ENCODE peak calls at places on chromosomes 1 and 21, in eight cellular contexts. One of them, this sample, is unnamed.

GRCh38 chr21:39055167-39055767 is 128.0 kb downstream of the PSMG1 start:
- DNase-seq in activated CD4-positive, alpha-beta T cell treated with anti-CD3 and anti-CD28 coated beads, Interleukin-2, amount 10 ng/mL, durations not matched to agents 24 days and 14 days: no peak
- DNase-seq in cerebellar cortex: no peak
- DNase-seq in T-helper 9 cell: no peak
- DNase-seq in HFFc6: no peak
- DNase-seq in lung microvascular endothelial cell: peak; percentile 36
- DNase-seq in non-pigmented ciliary epithelial cell: no peak
- DNase-seq in GM03348: no peak
- DNase-seq in this sample: no peak

GRCh38 chr1:116667577-116668105 is at the start of gene IGSF3:
- DNase-seq in lung microvascular endothelial cell: peak; percentile 19
- DNase-seq in activated CD4-positive, alpha-beta T cell treated with anti-CD3 and anti-CD28 coated beads, Interleukin-2, amount 10 ng/mL, durations not matched to agents 24 days and 14 days: peak; percentile 84
- DNase-seq in HFFc6: no peak
- DNase-seq in GM03348: peak; percentile 81
- DNase-seq in cerebellar cortex: no peak
- DNase-seq in T-helper 9 cell: peak; percentile 29
- DNase-seq in non-pigmented ciliary epithelial cell: no peak
- DNase-seq in this sample: peak; percentile 41

GRCh38 chr1:53413175-53414001 is 45.8 kb upstream of the DMRTB1 start:
- DNase-seq in GM03348: peak; percentile 77
- DNase-seq in cerebellar cortex: no peak
- DNase-seq in activated CD4-positive, alpha-beta T cell treated with anti-CD3 and anti-CD28 coated beads, Interleukin-2, amount 10 ng/mL, durations not matched to agents 24 days and 14 days: peak; percentile 91
- DNase-seq in T-helper 9 cell: peak; percentile 30
- DNase-seq in non-pigmented ciliary epithelial cell: peak; percentile 75
- DNase-seq in lung microvascular endothelial cell: peak; percentile 16
- DNase-seq in HFFc6: peak; percentile 74
- DNase-seq in this sample: peak; percentile 76

GRCh38 chr1:34268311-34269042 is 91.8 kb downstream of the C1orf94 start:
- DNase-seq in HFFc6: peak; percentile 82
- DNase-seq in lung microvascular endothelial cell: peak; percentile 3
- DNase-seq in non-pigmented ciliary epithelial cell: no peak
- DNase-seq in cerebellar cortex: no peak
- DNase-seq in GM03348: peak; percentile 63
- DNase-seq in T-helper 9 cell: no peak
- DNase-seq in activated CD4-positive, alpha-beta T cell treated with anti-CD3 and anti-CD28 coated beads, Interleukin-2, amount 10 ng/mL, durations not matched to agents 24 days and 14 days: peak; percentile 21
- DNase-seq in this sample: no peak

GRCh38 chr1:45507195-45507594 is 7.1 kb downstream of the MMACHC start:
- DNase-seq in activated CD4-positive, alpha-beta T cell treated with anti-CD3 and anti-CD28 coated beads, Interleukin-2, amount 10 ng/mL, durations not matched to agents 24 days and 14 days: no peak
- DNase-seq in lung microvascular endothelial cell: no peak
- DNase-seq in T-helper 9 cell: no peak
- DNase-seq in non-pigmented ciliary epithelial cell: no peak
- DNase-seq in GM03348: no peak
- DNase-seq in HFFc6: no peak
- DNase-seq in cerebellar cortex: no peak
- DNase-seq in this sample: no peak

GRCh38 chr1:70819231-70819630 is 228.4 kb downstream of the PTGER3 start:
- DNase-seq in T-helper 9 cell: no peak
- DNase-seq in GM03348: no peak
- DNase-seq in HFFc6: no peak
- DNase-seq in non-pigmented ciliary epithelial cell: no peak
- DNase-seq in lung microvascular endothelial cell: no peak
- DNase-seq in activated CD4-positive, alpha-beta T cell treated with anti-CD3 and anti-CD28 coated beads, Interleukin-2, amount 10 ng/mL, durations not matched to agents 24 days and 14 days: no peak
- DNase-seq in cerebellar cortex: no peak
- DNase-seq in this sample: no peak

GRCh38 chr1:18557621-18558465 is 72.8 kb upstream of the PAX7 start:
- DNase-seq in HFFc6: no peak
- DNase-seq in activated CD4-positive, alpha-beta T cell treated with anti-CD3 and anti-CD28 coated beads, Interleukin-2, amount 10 ng/mL, durations not matched to agents 24 days and 14 days: peak; percentile 57
- DNase-seq in lung microvascular endothelial cell: peak; percentile 5
- DNase-seq in cerebellar cortex: peak; percentile 88
- DNase-seq in non-pigmented ciliary epithelial cell: no peak
- DNase-seq in T-helper 9 cell: no peak
- DNase-seq in GM03348: peak; percentile 30
- DNase-seq in this sample: no peak

GRCh38 chr1:93827633-93828436 is 51.2 kb downstream of the DNTTIP2 start:
- DNase-seq in T-helper 9 cell: no peak
- DNase-seq in HFFc6: peak; percentile 39
- DNase-seq in activated CD4-positive, alpha-beta T cell treated with anti-CD3 and anti-CD28 coated beads, Interleukin-2, amount 10 ng/mL, durations not matched to agents 24 days and 14 days: no peak
- DNase-seq in cerebellar cortex: no peak
- DNase-seq in lung microvascular endothelial cell: no peak
- DNase-seq in non-pigmented ciliary epithelial cell: no peak
- DNase-seq in GM03348: no peak
- DNase-seq in this sample: no peak

GRCh38 chr1:54096491-54097235 is 43.3 kb downstream of the TCEANC2 start:
- DNase-seq in HFFc6: no peak
- DNase-seq in lung microvascular endothelial cell: no peak
- DNase-seq in GM03348: no peak
- DNase-seq in non-pigmented ciliary epithelial cell: no peak
- DNase-seq in cerebellar cortex: no peak
- DNase-seq in T-helper 9 cell: no peak
- DNase-seq in activated CD4-positive, alpha-beta T cell treated with anti-CD3 and anti-CD28 coated beads, Interleukin-2, amount 10 ng/mL, durations not matched to agents 24 days and 14 days: no peak
- DNase-seq in this sample: no peak

GRCh38 chr1:213989740-213990472 is 2.1 kb downstream of the PROX1 start:
- DNase-seq in cerebellar cortex: peak; percentile 65
- DNase-seq in activated CD4-positive, alpha-beta T cell treated with anti-CD3 and anti-CD28 coated beads, Interleukin-2, amount 10 ng/mL, durations not matched to agents 24 days and 14 days: no peak
- DNase-seq in HFFc6: no peak
- DNase-seq in T-helper 9 cell: no peak
- DNase-seq in lung microvascular endothelial cell: no peak
- DNase-seq in GM03348: no peak
- DNase-seq in non-pigmented ciliary epithelial cell: no peak
- DNase-seq in this sample: no peak

GRCh38 chr1:208298593-208299233 is 54.5 kb upstream of the PLXNA2 start:
- DNase-seq in GM03348: no peak
- DNase-seq in lung microvascular endothelial cell: no peak
- DNase-seq in T-helper 9 cell: no peak
- DNase-seq in activated CD4-positive, alpha-beta T cell treated with anti-CD3 and anti-CD28 coated beads, Interleukin-2, amount 10 ng/mL, durations not matched to agents 24 days and 14 days: no peak
- DNase-seq in HFFc6: no peak
- DNase-seq in cerebellar cortex: peak; percentile 94
- DNase-seq in non-pigmented ciliary epithelial cell: no peak
- DNase-seq in this sample: no peak

GRCh38 chr1:233025156-233025555 is 74.7 kb downstream of the NTPCR start:
- DNase-seq in cerebellar cortex: peak; percentile 25
- DNase-seq in T-helper 9 cell: no peak
- DNase-seq in HFFc6: no peak
- DNase-seq in activated CD4-positive, alpha-beta T cell treated with anti-CD3 and anti-CD28 coated beads, Interleukin-2, amount 10 ng/mL, durations not matched to agents 24 days and 14 days: peak; percentile 67
- DNase-seq in non-pigmented ciliary epithelial cell: no peak
- DNase-seq in GM03348: no peak
- DNase-seq in lung microvascular endothelial cell: peak; percentile 71
- DNase-seq in this sample: peak; percentile 15

GRCh38 chr1:10057305-10057704 is 24.5 kb downstream of the UBE4B start:
- DNase-seq in GM03348: no peak
- DNase-seq in HFFc6: peak; percentile 43
- DNase-seq in T-helper 9 cell: no peak
- DNase-seq in activated CD4-positive, alpha-beta T cell treated with anti-CD3 and anti-CD28 coated beads, Interleukin-2, amount 10 ng/mL, durations not matched to agents 24 days and 14 days: no peak
- DNase-seq in non-pigmented ciliary epithelial cell: no peak
- DNase-seq in lung microvascular endothelial cell: no peak
- DNase-seq in cerebellar cortex: no peak
- DNase-seq in this sample: peak; percentile 17

GRCh38 chr1:192474080-192474683 is 101.4 kb upstream of the RGS1 start:
- DNase-seq in cerebellar cortex: peak; percentile 29
- DNase-seq in activated CD4-positive, alpha-beta T cell treated with anti-CD3 and anti-CD28 coated beads, Interleukin-2, amount 10 ng/mL, durations not matched to agents 24 days and 14 days: peak; percentile 72
- DNase-seq in HFFc6: no peak
- DNase-seq in GM03348: peak; percentile 46
- DNase-seq in T-helper 9 cell: no peak
- DNase-seq in non-pigmented ciliary epithelial cell: no peak
- DNase-seq in lung microvascular endothelial cell: peak; percentile 30
- DNase-seq in this sample: no peak

GRCh38 chr1:59062743-59063142 is 234.2 kb upstream of the FGGY start:
- DNase-seq in T-helper 9 cell: no peak
- DNase-seq in HFFc6: peak; percentile 67
- DNase-seq in activated CD4-positive, alpha-beta T cell treated with anti-CD3 and anti-CD28 coated beads, Interleukin-2, amount 10 ng/mL, durations not matched to agents 24 days and 14 days: no peak
- DNase-seq in non-pigmented ciliary epithelial cell: peak; percentile 67
- DNase-seq in GM03348: no peak
- DNase-seq in lung microvascular endothelial cell: peak; percentile 81
- DNase-seq in cerebellar cortex: no peak
- DNase-seq in this sample: peak; percentile 17

GRCh38 chr21:32337206-32337605 is 38.6 kb downstream of the MRAP start:
- DNase-seq in activated CD4-positive, alpha-beta T cell treated with anti-CD3 and anti-CD28 coated beads, Interleukin-2, amount 10 ng/mL, durations not matched to agents 24 days and 14 days: no peak
- DNase-seq in T-helper 9 cell: no peak
- DNase-seq in HFFc6: no peak
- DNase-seq in GM03348: no peak
- DNase-seq in cerebellar cortex: no peak
- DNase-seq in non-pigmented ciliary epithelial cell: no peak
- DNase-seq in lung microvascular endothelial cell: no peak
- DNase-seq in this sample: no peak

GRCh38 chr1:89758127-89758526 is 62.7 kb upstream of the LRRC8D start:
- DNase-seq in activated CD4-positive, alpha-beta T cell treated with anti-CD3 and anti-CD28 coated beads, Interleukin-2, amount 10 ng/mL, durations not matched to agents 24 days and 14 days: no peak
- DNase-seq in non-pigmented ciliary epithelial cell: no peak
- DNase-seq in GM03348: no peak
- DNase-seq in HFFc6: no peak
- DNase-seq in cerebellar cortex: no peak
- DNase-seq in T-helper 9 cell: no peak
- DNase-seq in lung microvascular endothelial cell: no peak
- DNase-seq in this sample: no peak

GRCh38 chr1:180507826-180508724 is 5.7 kb upstream of the ACBD6 start:
- DNase-seq in T-helper 9 cell: no peak
- DNase-seq in lung microvascular endothelial cell: peak; percentile 93
- DNase-seq in HFFc6: peak; percentile 79
- DNase-seq in activated CD4-positive, alpha-beta T cell treated with anti-CD3 and anti-CD28 coated beads, Interleukin-2, amount 10 ng/mL, durations not matched to agents 24 days and 14 days: no peak
- DNase-seq in GM03348: peak; percentile 20
- DNase-seq in non-pigmented ciliary epithelial cell: peak; percentile 24
- DNase-seq in cerebellar cortex: no peak
- DNase-seq in this sample: no peak

GRCh38 chr1:200783926-200784325 is 45.2 kb downstream of the CAMSAP2 start:
- DNase-seq in cerebellar cortex: no peak
- DNase-seq in activated CD4-positive, alpha-beta T cell treated with anti-CD3 and anti-CD28 coated beads, Interleukin-2, amount 10 ng/mL, durations not matched to agents 24 days and 14 days: no peak
- DNase-seq in lung microvascular endothelial cell: no peak
- DNase-seq in T-helper 9 cell: no peak
- DNase-seq in non-pigmented ciliary epithelial cell: no peak
- DNase-seq in GM03348: no peak
- DNase-seq in HFFc6: no peak
- DNase-seq in this sample: no peak

GRCh38 chr1:3037281-3038040 is 16.2 kb downstream of the ACTRT2 start:
- DNase-seq in T-helper 9 cell: no peak
- DNase-seq in HFFc6: no peak
- DNase-seq in activated CD4-positive, alpha-beta T cell treated with anti-CD3 and anti-CD28 coated beads, Interleukin-2, amount 10 ng/mL, durations not matched to agents 24 days and 14 days: no peak
- DNase-seq in cerebellar cortex: no peak
- DNase-seq in lung microvascular endothelial cell: no peak
- DNase-seq in GM03348: no peak
- DNase-seq in non-pigmented ciliary epithelial cell: no peak
- DNase-seq in this sample: no peak

GRCh38 chr1:12618661-12619395 is 818 bp upstream of the DHRS3 start:
- DNase-seq in T-helper 9 cell: peak; percentile 61
- DNase-seq in cerebellar cortex: peak; percentile 19
- DNase-seq in lung microvascular endothelial cell: peak; percentile 88
- DNase-seq in non-pigmented ciliary epithelial cell: peak; percentile 71
- DNase-seq in activated CD4-positive, alpha-beta T cell treated with anti-CD3 and anti-CD28 coated beads, Interleukin-2, amount 10 ng/mL, durations not matched to agents 24 days and 14 days: peak; percentile 87
- DNase-seq in GM03348: peak; percentile 93
- DNase-seq in HFFc6: peak; percentile 60
- DNase-seq in this sample: peak; percentile 78

GRCh38 chr1:65792671-65793358 is at the start of gene PDE4B:
- DNase-seq in HFFc6: no peak
- DNase-seq in non-pigmented ciliary epithelial cell: no peak
- DNase-seq in activated CD4-positive, alpha-beta T cell treated with anti-CD3 and anti-CD28 coated beads, Interleukin-2, amount 10 ng/mL, durations not matched to agents 24 days and 14 days: no peak
- DNase-seq in cerebellar cortex: peak; percentile 34
- DNase-seq in lung microvascular endothelial cell: peak; percentile 8
- DNase-seq in T-helper 9 cell: no peak
- DNase-seq in GM03348: peak; percentile 76
- DNase-seq in this sample: no peak

GRCh38 chr1:110390096-110390495 is 730 bp downstream of the SLC16A4 start:
- DNase-seq in cerebellar cortex: no peak
- DNase-seq in GM03348: peak; percentile 76
- DNase-seq in HFFc6: peak; percentile 64
- DNase-seq in lung microvascular endothelial cell: peak; percentile 81
- DNase-seq in activated CD4-positive, alpha-beta T cell treated with anti-CD3 and anti-CD28 coated beads, Interleukin-2, amount 10 ng/mL, durations not matched to agents 24 days and 14 days: no peak
- DNase-seq in non-pigmented ciliary epithelial cell: peak; percentile 53
- DNase-seq in T-helper 9 cell: no peak
- DNase-seq in this sample: peak; percentile 54

GRCh38 chr1:77412069-77412793 is 130.4 kb downstream of the AK5 start:
- DNase-seq in HFFc6: peak; percentile 61
- DNase-seq in activated CD4-positive, alpha-beta T cell treated with anti-CD3 and anti-CD28 coated beads, Interleukin-2, amount 10 ng/mL, durations not matched to agents 24 days and 14 days: no peak
- DNase-seq in lung microvascular endothelial cell: peak; percentile 81
- DNase-seq in T-helper 9 cell: no peak
- DNase-seq in GM03348: peak; percentile 20
- DNase-seq in non-pigmented ciliary epithelial cell: no peak
- DNase-seq in cerebellar cortex: no peak
- DNase-seq in this sample: peak; percentile 31

GRCh38 chr1:201282931-201283829 is at the start of gene PKP1:
- DNase-seq in lung microvascular endothelial cell: no peak
- DNase-seq in cerebellar cortex: no peak
- DNase-seq in GM03348: peak; percentile 64
- DNase-seq in non-pigmented ciliary epithelial cell: no peak
- DNase-seq in activated CD4-positive, alpha-beta T cell treated with anti-CD3 and anti-CD28 coated beads, Interleukin-2, amount 10 ng/mL, durations not matched to agents 24 days and 14 days: peak; percentile 58
- DNase-seq in T-helper 9 cell: no peak
- DNase-seq in HFFc6: no peak
- DNase-seq in this sample: no peak

This sample was measured in RCC 7860.